ENCODE peak calls at places on chromosomes 16 and 17, in six cellular contexts. One of them, this sample, is unnamed.

GRCh38 chr16:12060751-12061150 is 84.2 kb downstream of the SNX29 start:
- DNase-seq in K562: no peak
- DNase-seq in psoas muscle: no peak
- DNase-seq in CD4-positive, alpha-beta T cell: no peak
- DNase-seq in lung: no peak
- DNase-seq in hepatocyte: no peak
- DNase-seq in this sample: no peak

GRCh38 chr16:85781685-85782370 is 17.5 kb downstream of the EMC8 start:
- DNase-seq in K562: no peak
- DNase-seq in psoas muscle: peak; percentile 79
- DNase-seq in CD4-positive, alpha-beta T cell: no peak
- DNase-seq in lung: no peak
- DNase-seq in hepatocyte: peak; percentile 20
- DNase-seq in this sample: peak; percentile 57

GRCh38 chr17:45923511-45924268 is 29.3 kb downstream of the MAPT start:
- DNase-seq in K562: no peak
- DNase-seq in psoas muscle: no peak
- DNase-seq in CD4-positive, alpha-beta T cell: no peak
- DNase-seq in lung: no peak
- DNase-seq in hepatocyte: peak; percentile 30
- DNase-seq in this sample: no peak

GRCh38 chr17:1865252-1866037 is 35.6 kb downstream of the RPA1 start:
- DNase-seq in K562: peak; percentile 47
- DNase-seq in psoas muscle: no peak
- DNase-seq in CD4-positive, alpha-beta T cell: peak; percentile 36
- DNase-seq in lung: no peak
- DNase-seq in hepatocyte: peak; percentile 49
- DNase-seq in this sample: no peak

GRCh38 chr17:46046957-46047356 is 47.9 kb downstream of the STH start:
- DNase-seq in K562: no peak
- DNase-seq in psoas muscle: no peak
- DNase-seq in CD4-positive, alpha-beta T cell: no peak
- DNase-seq in lung: no peak
- DNase-seq in hepatocyte: no peak
- DNase-seq in this sample: no peak

GRCh38 chr17:73387746-73388577 is 76.2 kb upstream of the CDC42EP4 start:
- DNase-seq in K562: no peak
- DNase-seq in psoas muscle: peak; percentile 40
- DNase-seq in CD4-positive, alpha-beta T cell: no peak
- DNase-seq in lung: no peak
- DNase-seq in hepatocyte: no peak
- DNase-seq in this sample: no peak

GRCh38 chr16:53484542-53484941 is 18.5 kb downstream of the AKTIP start:
- DNase-seq in K562: no peak
- DNase-seq in psoas muscle: no peak
- DNase-seq in CD4-positive, alpha-beta T cell: no peak
- DNase-seq in lung: no peak
- DNase-seq in hepatocyte: no peak
- DNase-seq in this sample: no peak

GRCh38 chr16:81562926-81563325 is 118.3 kb downstream of the CMIP start:
- DNase-seq in K562: no peak
- DNase-seq in psoas muscle: no peak
- DNase-seq in CD4-positive, alpha-beta T cell: no peak
- DNase-seq in lung: no peak
- DNase-seq in hepatocyte: no peak
- DNase-seq in this sample: peak; percentile 11

GRCh38 chr17:29294580-29294900 is 592 bp upstream of the NUFIP2 start:
- DNase-seq in K562: no peak
- DNase-seq in psoas muscle: no peak
- DNase-seq in CD4-positive, alpha-beta T cell: no peak
- DNase-seq in lung: no peak
- DNase-seq in hepatocyte: no peak
- DNase-seq in this sample: no peak

GRCh38 chr17:79459003-79459655 is 151.7 kb downstream of the RBFOX3 start:
- DNase-seq in K562: no peak
- DNase-seq in psoas muscle: no peak
- DNase-seq in CD4-positive, alpha-beta T cell: no peak
- DNase-seq in lung: no peak
- DNase-seq in hepatocyte: no peak
- DNase-seq in this sample: no peak

GRCh38 chr17:73089322-73089721 is 3.2 kb downstream of the SLC39A11 start:
- DNase-seq in K562: no peak
- DNase-seq in psoas muscle: no peak
- DNase-seq in CD4-positive, alpha-beta T cell: no peak
- DNase-seq in lung: no peak
- DNase-seq in hepatocyte: no peak
- DNase-seq in this sample: no peak

GRCh38 chr16:11972128-11972527 is 4.4 kb upstream of the SNX29 start:
- DNase-seq in K562: no peak
- DNase-seq in psoas muscle: no peak
- DNase-seq in CD4-positive, alpha-beta T cell: no peak
- DNase-seq in lung: no peak
- DNase-seq in hepatocyte: no peak
- DNase-seq in this sample: no peak

GRCh38 chr17:17664073-17664470 is 17.2 kb upstream of the RAI1 start:
- DNase-seq in K562: no peak
- DNase-seq in psoas muscle: peak; percentile 4
- DNase-seq in CD4-positive, alpha-beta T cell: no peak
- DNase-seq in lung: no peak
- DNase-seq in hepatocyte: no peak
- DNase-seq in this sample: no peak

GRCh38 chr16:86387461-86388440 is 122.6 kb upstream of the FOXF1 start:
- DNase-seq in K562: peak; percentile 24
- DNase-seq in psoas muscle: no peak
- DNase-seq in CD4-positive, alpha-beta T cell: no peak
- DNase-seq in lung: no peak
- DNase-seq in hepatocyte: no peak
- DNase-seq in this sample: no peak

GRCh38 chr16:53605356-53605755 is 98.3 kb downstream of the RPGRIP1L start:
- DNase-seq in K562: no peak
- DNase-seq in psoas muscle: no peak
- DNase-seq in CD4-positive, alpha-beta T cell: no peak
- DNase-seq in lung: no peak
- DNase-seq in hepatocyte: no peak
- DNase-seq in this sample: no peak

GRCh38 chr17:16915752-16916556 is 56.0 kb downstream of the TNFRSF13B start:
- DNase-seq in K562: peak; percentile 21
- DNase-seq in psoas muscle: no peak
- DNase-seq in CD4-positive, alpha-beta T cell: no peak
- DNase-seq in lung: peak; percentile 57
- DNase-seq in hepatocyte: peak; percentile 64
- DNase-seq in this sample: peak; percentile 53

DNA sequence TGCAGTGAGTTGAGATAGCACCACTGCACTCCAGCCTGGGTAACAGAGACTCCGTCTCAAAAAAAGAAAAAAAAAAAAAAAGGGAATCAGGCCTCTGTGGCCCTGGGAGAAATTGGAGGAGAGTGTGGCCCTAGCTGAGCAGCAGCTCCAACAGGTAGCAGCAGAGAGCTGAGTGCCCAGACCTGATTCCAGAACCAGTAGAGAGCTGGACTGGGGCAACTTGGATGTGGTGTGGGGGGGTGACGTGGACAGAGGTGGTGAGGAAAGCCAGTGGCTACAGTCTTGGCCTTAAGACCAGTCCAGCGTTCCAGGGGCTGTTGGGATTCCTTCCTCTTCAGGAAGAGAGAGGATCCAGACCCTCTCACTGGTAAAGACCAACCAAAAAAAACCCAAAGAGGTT is 1.7 kb downstream of the HSPB9 start:
- DNase-seq in K562: no peak
- DNase-seq in psoas muscle: no peak
- DNase-seq in CD4-positive, alpha-beta T cell: no peak
- DNase-seq in lung: no peak
- DNase-seq in hepatocyte: no peak
- DNase-seq in this sample: no peak
- H3K27ac ChIP-seq in K562: no peak overlapping the region
- H3K27ac ChIP-seq in psoas muscle: no peak overlapping the region
- H3K27ac ChIP-seq in CD4-positive, alpha-beta T cell: no peak overlapping the region
- H3K27ac ChIP-seq in lung: no peak overlapping the region
- H3K27ac ChIP-seq in hepatocyte: no peak overlapping the region
- H3K27ac ChIP-seq in this sample: no peak overlapping the region

GRCh38 chr16:24005577-24005976 is 169.8 kb downstream of the PRKCB start:
- DNase-seq in K562: no peak
- DNase-seq in psoas muscle: no peak
- DNase-seq in CD4-positive, alpha-beta T cell: no peak
- DNase-seq in lung: no peak
- DNase-seq in hepatocyte: no peak
- DNase-seq in this sample: no peak

GRCh38 chr16:24010440-24011089 is 174.8 kb downstream of the PRKCB start:
- DNase-seq in K562: peak; percentile 76
- DNase-seq in psoas muscle: peak; percentile 65
- DNase-seq in CD4-positive, alpha-beta T cell: peak; percentile 72
- DNase-seq in lung: peak; percentile 74
- DNase-seq in hepatocyte: peak; percentile 91
- DNase-seq in this sample: peak; percentile 45

GRCh38 chr16:24009060-24009459 is 173.3 kb downstream of the PRKCB start:
- DNase-seq in K562: no peak
- DNase-seq in psoas muscle: no peak
- DNase-seq in CD4-positive, alpha-beta T cell: no peak
- DNase-seq in lung: no peak
- DNase-seq in hepatocyte: no peak
- DNase-seq in this sample: no peak

GRCh38 chr16:24009955-24010354 is 174.2 kb downstream of the PRKCB start:
- DNase-seq in K562: no peak
- DNase-seq in psoas muscle: no peak
- DNase-seq in CD4-positive, alpha-beta T cell: no peak
- DNase-seq in lung: no peak
- DNase-seq in hepatocyte: no peak
- DNase-seq in this sample: no peak

DNA sequence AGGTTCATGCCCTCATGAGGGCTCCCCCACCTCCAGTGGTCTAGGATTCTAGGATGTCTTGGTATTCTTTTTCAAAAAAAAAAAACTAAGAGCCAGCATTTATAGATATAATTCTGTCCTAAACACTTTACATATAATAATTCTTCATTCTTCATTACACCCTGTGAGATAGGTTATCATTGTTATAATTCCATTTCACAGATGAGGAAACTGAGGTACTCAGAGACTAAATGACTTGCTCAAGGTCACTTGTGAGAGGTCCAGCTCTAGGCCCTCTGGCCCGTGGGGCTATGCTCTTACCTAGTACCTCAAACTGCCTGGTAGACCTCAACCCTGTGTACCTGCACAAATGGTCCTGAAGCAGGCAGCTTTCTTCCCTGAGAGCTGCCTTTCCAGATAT is 172.2 kb downstream of the PRKCB start:
- DNase-seq in K562: no peak
- DNase-seq in psoas muscle: no peak
- DNase-seq in CD4-positive, alpha-beta T cell: no peak
- DNase-seq in lung: no peak
- DNase-seq in hepatocyte: no peak
- DNase-seq in this sample: no peak
- H3K27ac ChIP-seq in K562: peak overlapping the region; percentile 2
- H3K27ac ChIP-seq in psoas muscle: no peak overlapping the region
- H3K27ac ChIP-seq in CD4-positive, alpha-beta T cell: no peak overlapping the region
- H3K27ac ChIP-seq in lung: no peak overlapping the region
- H3K27ac ChIP-seq in hepatocyte: no peak overlapping the region
- H3K27ac ChIP-seq in this sample: no peak overlapping the region

DNA sequence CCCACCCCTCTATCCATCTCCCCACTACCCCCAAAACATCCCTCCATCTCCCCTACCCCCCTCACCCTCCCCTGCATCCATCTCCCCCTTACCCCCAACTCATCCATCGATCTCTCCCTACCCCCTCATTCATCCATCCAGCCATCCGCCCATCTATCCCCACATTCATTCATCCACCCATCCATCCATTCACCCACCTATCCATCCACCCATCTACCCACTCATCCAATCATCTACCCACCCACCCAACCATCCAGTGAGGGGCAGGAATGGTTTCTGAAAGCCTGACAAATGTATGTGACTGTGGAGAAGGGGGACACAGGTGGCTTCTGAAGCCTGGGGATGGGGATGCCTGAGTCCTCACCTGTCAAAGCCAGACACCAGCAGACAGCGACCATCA is 8.8 kb upstream of the PAM16 start:
- DNase-seq in K562: no peak
- DNase-seq in psoas muscle: no peak
- DNase-seq in CD4-positive, alpha-beta T cell: no peak
- DNase-seq in lung: no peak
- DNase-seq in hepatocyte: no peak
- DNase-seq in this sample: no peak
- H3K27ac ChIP-seq in K562: no peak overlapping the region
- H3K27ac ChIP-seq in psoas muscle: no peak overlapping the region
- H3K27ac ChIP-seq in CD4-positive, alpha-beta T cell: no peak overlapping the region
- H3K27ac ChIP-seq in lung: no peak overlapping the region
- H3K27ac ChIP-seq in hepatocyte: no peak overlapping the region
- H3K27ac ChIP-seq in this sample: no peak overlapping the region

GRCh38 chr16:70726869-70727494 is 41.1 kb upstream of the MTSS2 start:
- DNase-seq in K562: no peak
- DNase-seq in psoas muscle: peak; percentile 78
- DNase-seq in CD4-positive, alpha-beta T cell: no peak
- DNase-seq in lung: no peak
- DNase-seq in hepatocyte: no peak
- DNase-seq in this sample: peak; percentile 57

GRCh38 chr16:70725024-70725911 is 39.4 kb upstream of the MTSS2 start:
- DNase-seq in K562: no peak
- DNase-seq in psoas muscle: peak; percentile 75
- DNase-seq in CD4-positive, alpha-beta T cell: no peak
- DNase-seq in lung: peak; percentile 79
- DNase-seq in hepatocyte: peak; percentile 45
- DNase-seq in this sample: peak; percentile 69

GRCh38 chr16:70725912-70726828 is 40.3 kb upstream of the MTSS2 start:
- DNase-seq in K562: peak; percentile 50
- DNase-seq in psoas muscle: peak; percentile 78
- DNase-seq in CD4-positive, alpha-beta T cell: no peak
- DNase-seq in lung: peak; percentile 59
- DNase-seq in hepatocyte: peak; percentile 40
- DNase-seq in this sample: peak; percentile 73

GRCh38 chr16:70723740-70724145 is 37.9 kb upstream of the MTSS2 start:
- DNase-seq in K562: no peak
- DNase-seq in psoas muscle: peak; percentile 47
- DNase-seq in CD4-positive, alpha-beta T cell: no peak
- DNase-seq in lung: no peak
- DNase-seq in hepatocyte: no peak
- DNase-seq in this sample: no peak

GRCh38 chr16:70724146-70725023 is 38.5 kb upstream of the MTSS2 start:
- DNase-seq in K562: no peak
- DNase-seq in psoas muscle: no peak
- DNase-seq in CD4-positive, alpha-beta T cell: no peak
- DNase-seq in lung: no peak
- DNase-seq in hepatocyte: no peak
- DNase-seq in this sample: no peak
- H3K27ac ChIP-seq in K562: no peak overlapping the region
- H3K27ac ChIP-seq in psoas muscle: peak overlapping the region; percentile 79
- H3K27ac ChIP-seq in CD4-positive, alpha-beta T cell: no peak overlapping the region
- H3K27ac ChIP-seq in lung: peak overlapping the region; percentile 71
- H3K27ac ChIP-seq in hepatocyte: peak overlapping the region; percentile 80
- H3K27ac ChIP-seq in this sample: peak overlapping the region; percentile 90

DNA sequence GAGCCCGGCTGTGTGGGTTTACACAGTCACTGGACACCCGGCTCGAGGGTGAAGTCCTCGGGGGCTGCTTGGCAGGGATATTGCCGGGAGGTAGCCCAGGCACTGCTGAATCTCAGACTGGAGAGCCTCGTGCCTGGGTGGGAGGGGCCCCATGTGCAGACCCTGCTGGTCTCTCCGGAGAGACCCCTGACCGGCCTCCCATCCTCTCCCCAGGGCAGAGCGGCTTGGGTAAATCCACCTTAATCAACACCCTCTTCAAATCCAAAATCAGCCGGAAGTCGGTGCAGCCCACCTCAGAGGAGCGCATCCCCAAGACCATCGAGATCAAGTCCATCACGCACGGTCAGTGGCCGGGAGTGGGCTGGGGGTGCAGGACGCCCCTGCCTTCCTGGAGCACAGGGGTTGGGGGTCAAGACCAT is 346.5 kb downstream of the SEC14L1 start:
- DNase-seq in K562: no peak
- DNase-seq in psoas muscle: peak; percentile 12
- DNase-seq in CD4-positive, alpha-beta T cell: no peak
- DNase-seq in lung: no peak
- DNase-seq in hepatocyte: no peak
- DNase-seq in this sample: no peak
- H3K27ac ChIP-seq in K562: no peak overlapping the region
- H3K27ac ChIP-seq in psoas muscle: no peak overlapping the region
- H3K27ac ChIP-seq in CD4-positive, alpha-beta T cell: peak overlapping the region; percentile 37
- H3K27ac ChIP-seq in lung: no peak overlapping the region
- H3K27ac ChIP-seq in hepatocyte: no peak overlapping the region
- H3K27ac ChIP-seq in this sample: no peak overlapping the region

This sample was measured in heart left ventricle.